ENCODE peak calls at places on chromosomes 6 and 20, in six cellular contexts. X, G, U, R, F and C are unnamed samples.
A peak's percentile ranks its signal among the peaks of the same experiment; 100 is the strongest.

GRCh38 chr20:4748847-4749246 is 27.1 kb downstream of the PRND start:
- DNase-seq in X (no peak), G (no peak), U (no peak), R (no peak), F (no peak), C (no peak)

GRCh38 chr6:37535701-37536461 is 36.2 kb upstream of the CCDC167 start:
- DNase-seq in X (no peak), G (no peak), U (no peak), R (peak; percentile 77), F (no peak), C (peak; percentile 60)

GRCh38 chr20:50710492-50711063 is 19.2 kb upstream of the RIPOR3 start:
- DNase-seq in X (peak; percentile 39), G (peak; percentile 45), U (no peak), R (no peak), F (peak; percentile 86), C (no peak)

GRCh38 chr6:38350882-38351281 is 288.8 kb downstream of the BTBD9 start:
- DNase-seq in X (peak; percentile 94), G (peak; percentile 74), U (no peak), R (no peak), F (peak; percentile 19), C (no peak)

GRCh38 chr20:13819885-13820645 is 35.2 kb downstream of the NDUFAF5 start:
- DNase-seq in X (peak; percentile 54), G (peak; percentile 49), U (peak; percentile 14), R (no peak), F (peak; percentile 92), C (peak; percentile 38)

GRCh38 chr6:155346957-155347356 is 32.7 kb upstream of the TFB1M start:
- DNase-seq in X (no peak), G (no peak), U (no peak), R (no peak), F (no peak), C (no peak)

GRCh38 chr6:89132087-89132486 is 13.8 kb upstream of the PM20D2 start:
- DNase-seq in X (no peak), G (no peak), U (no peak), R (no peak), F (no peak), C (no peak)

GRCh38 chr6:166119116-166119911 is 48.3 kb downstream of the TBXT start:
- DNase-seq in X (no peak), G (no peak), U (no peak), R (no peak), F (peak; percentile 63), C (no peak)

GRCh38 chr6:68728124-68728523 is 93.0 kb downstream of the ADGRB3 start:
- DNase-seq in X (peak; percentile 39), G (no peak), U (no peak), R (no peak), F (no peak), C (no peak)

GRCh38 chr6:15400572-15401004 is 154.7 kb downstream of the JARID2 start:
- DNase-seq in X (peak; percentile 70), G (peak; percentile 16), U (no peak), R (no peak), F (no peak), C (no peak)

GRCh38 chr20:43682446-43682845 is 15.5 kb downstream of the MYBL2 start:
- DNase-seq in X (no peak), G (no peak), U (no peak), R (no peak), F (no peak), C (no peak)

GRCh38 chr6:108453601-108454157 is 107.0 kb upstream of the FOXO3 start:
- DNase-seq in X (peak; percentile 82), G (peak; percentile 78), U (no peak), R (no peak), F (no peak), C (no peak)

GRCh38 chr6:109019911-109020310 is 74.7 kb downstream of the SESN1 start:
- DNase-seq in X (no peak), G (no peak), U (no peak), R (no peak), F (no peak), C (no peak)

GRCh38 chr6:30885999-30886896 is 1.9 kb downstream of the DDR1 start:
- DNase-seq in X (peak; percentile 87), G (peak; percentile 79), U (peak; percentile 95), R (peak; percentile 91), F (peak; percentile 51), C (peak; percentile 95)

GRCh38 chr20:21101453-21102251 is 4.5 kb downstream of the LINC00237 start:
- DNase-seq in X (no peak), G (no peak), U (no peak), R (peak; percentile 76), F (peak; percentile 24), C (peak; percentile 75)

GRCh38 chr6:41416165-41416837 is 80.9 kb downstream of the NCR2 start:
- DNase-seq in X (no peak), G (no peak), U (no peak), R (no peak), F (no peak), C (no peak)

GRCh38 chr6:19478992-19479391 is 358.2 kb upstream of the ID4 start:
- DNase-seq in X (peak; percentile 23), G (peak; percentile 11), U (no peak), R (no peak), F (peak; percentile 83), C (no peak)

GRCh38 chr20:36629719-36630340 is 16.2 kb downstream of the SLA2 start:
- DNase-seq in X (peak; percentile 18), G (no peak), U (no peak), R (no peak), F (no peak), C (no peak)

GRCh38 chr6:158517038-158517437 is 42.9 kb upstream of the TMEM181 start:
- DNase-seq in X (no peak), G (no peak), U (no peak), R (no peak), F (no peak), C (no peak)

GRCh38 chr20:12464036-12464435 is 544.7 kb upstream of the SPTLC3 start:
- DNase-seq in X (no peak), G (no peak), U (no peak), R (no peak), F (peak; percentile 54), C (no peak)

GRCh38 chr6:43096451-43097097 is 20.5 kb downstream of the PTK7 start:
- DNase-seq in X (peak; percentile 68), G (peak; percentile 81), U (no peak), R (no peak), F (peak; percentile 91), C (peak; percentile 66)

GRCh38 chr6:137823826-137824501 is 43.1 kb upstream of the TNFAIP3 start:
- DNase-seq in X (peak; percentile 99), G (peak; percentile 84), U (no peak), R (no peak), F (peak; percentile 99), C (no peak)

GRCh38 chr6:1424306-1424927 is 35.0 kb downstream of the FOXF2 start:
- DNase-seq in X (peak; percentile 61), G (peak; percentile 77), U (peak; percentile 17), R (peak; percentile 68), F (peak; percentile 64), C (peak; percentile 74)

GRCh38 chr6:122696853-122697252 is 82.7 kb upstream of the FABP7 start:
- DNase-seq in X (peak; percentile 35), G (peak; percentile 71), U (no peak), R (no peak), F (no peak), C (no peak)

GRCh38 chr6:45845546-45845945 is 170.1 kb downstream of the CLIC5 start:
- DNase-seq in X (no peak), G (no peak), U (no peak), R (no peak), F (no peak), C (no peak)

DNA sequence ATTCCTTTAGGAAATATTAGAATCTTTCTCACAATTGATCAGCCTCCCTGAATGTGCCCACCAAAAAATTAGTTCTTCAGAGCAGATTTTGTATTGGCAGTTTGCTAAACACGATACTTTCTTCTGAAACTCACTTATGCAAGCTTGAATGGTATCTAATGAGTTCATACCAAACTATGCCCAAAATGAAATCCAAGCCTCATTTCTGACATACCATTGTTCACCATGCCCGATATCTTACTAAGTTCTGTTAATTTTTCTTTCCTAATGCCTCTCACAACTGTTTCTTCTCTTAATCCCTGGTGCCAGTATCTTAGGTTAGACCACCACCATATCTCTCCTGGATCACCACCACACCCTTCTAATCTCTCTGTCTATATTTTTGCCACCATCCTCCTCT is 755.9 kb downstream of the KIF16B start:
- DNase-seq in X (no peak), G (no peak), U (no peak), R (no peak), F (peak; percentile 75), C (no peak)
- H3K9me3 ChIP-seq in X (no peaks in the 10 kb centered on the region), G (no peaks in the 10 kb centered on the region), U (no peaks in the 10 kb centered on the region), R (no peaks in the 10 kb centered on the region), F (no peaks in the 10 kb centered on the region), C (no peaks in the 10 kb centered on the region)

DNA sequence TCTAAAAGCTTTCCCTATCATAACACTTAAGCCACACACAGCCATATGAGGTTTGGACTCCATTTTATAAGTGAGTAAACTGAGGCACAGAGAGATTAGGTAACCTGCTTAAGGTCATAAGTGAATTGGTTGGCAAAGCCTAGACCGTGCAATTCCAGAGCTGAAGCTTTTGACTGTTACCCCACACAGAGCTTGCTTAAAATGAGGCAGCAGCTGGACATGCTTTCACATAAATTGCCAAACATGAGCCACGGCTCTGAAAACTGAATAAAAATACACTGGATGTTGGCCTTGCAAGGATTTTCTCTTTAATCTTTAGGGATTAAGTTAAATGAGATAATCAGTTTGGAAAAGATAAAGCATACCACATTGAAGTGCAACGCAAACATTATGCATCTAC is 2.5 kb downstream of the RIPOR2 start:
- DNase-seq in X (no peak), G (no peak), U (no peak), R (no peak), F (peak; percentile 21), C (no peak)
- H3K14ac ChIP-seq in X (no peak overlapping the region), G (no peak overlapping the region), U (no peak overlapping the region), R (no peak overlapping the region), F (peak overlapping the region; percentile 46), C (no peak overlapping the region)

GRCh38 chr6:4382362-4382853 is 247.0 kb upstream of the ECI2 start:
- DNase-seq in X (no peak), G (no peak), U (no peak), R (no peak), F (no peak), C (no peak)
- H3K9me3 ChIP-seq in X (peaks cover 40% of the 10 kb centered on the region), G (peaks cover 22% of the 10 kb centered on the region), U (peaks cover 7% of the 10 kb centered on the region), R (no peaks in the 10 kb centered on the region), F (peaks cover 12% of the 10 kb centered on the region), C (peaks cover 9% of the 10 kb centered on the region)

GRCh38 chr6:22658934-22659333 is 89.6 kb downstream of the HDGFL1 start:
- DNase-seq in X (no peak), G (no peak), U (no peak), R (no peak), F (no peak), C (no peak)

GRCh38 chr6:22656696-22657340 is 87.5 kb downstream of the HDGFL1 start:
- DNase-seq in X (no peak), G (no peak), U (no peak), R (no peak), F (no peak), C (no peak)

GRCh38 chr6:22653980-22654610 is 84.7 kb downstream of the HDGFL1 start:
- DNase-seq in X (no peak), G (no peak), U (no peak), R (no peak), F (no peak), C (no peak)

GRCh38 chr6:22658183-22658582 is 88.8 kb downstream of the HDGFL1 start:
- DNase-seq in X (no peak), G (no peak), U (no peak), R (no peak), F (no peak), C (no peak)

GRCh38 chr6:22657341-22657985 is 88.1 kb downstream of the HDGFL1 start:
- DNase-seq in X (no peak), G (no peak), U (no peak), R (no peak), F (no peak), C (no peak)
- H3K14ac ChIP-seq in X (no peak overlapping the region), G (no peak overlapping the region), U (no peak overlapping the region), R (no peak overlapping the region), F (no peak overlapping the region), C (no peak overlapping the region)